ENCODE peak calls at places on chromosomes 13 and 19, in seven cellular contexts. T is GM12865, O is progenitor cell of endocrine pancreas, V is uterus, K is AG10803, H is IMR-90, L is psoas muscle. J is an unnamed sample.

GRCh38 chr13:38590230-38590629 is 96.6 kb upstream of the FREM2 start:
- DNase-seq in T (no peak), O (no peak), L (no peak), H (no peak), K (no peak), V (no peak), J (no peak)

GRCh38 chr13:112885782-112886268 is 83.2 kb upstream of the MCF2L start:
- DNase-seq in V (peak; percentile 65), L (peak; percentile 74), O (peak; percentile 63), K (peak; percentile 77), H (peak; percentile 87), T (no peak), J (peak; percentile 51)

GRCh38 chr13:25114220-25114619 is 18.3 kb downstream of the PABPC3 start:
- DNase-seq in H (peak; percentile 69), V (no peak), O (peak; percentile 73), K (peak; percentile 68), L (peak; percentile 43), T (peak; percentile 81), J (peak; percentile 76)

GRCh38 chr13:42354246-42355117 is 82.5 kb downstream of the AKAP11 start:
- DNase-seq in H (peak; percentile 48), V (no peak), L (no peak), O (no peak), T (peak; percentile 76), K (peak; percentile 25), J (peak; percentile 45)

GRCh38 chr19:46661735-46662592 is 982 bp upstream of the DACT3 start:
- DNase-seq in V (peak; percentile 88), T (peak; percentile 86), L (peak; percentile 84), O (peak; percentile 54), H (peak; percentile 90), K (peak; percentile 89), J (peak; percentile 81)

GRCh38 chr19:29042450-29042849 is 170.5 kb downstream of the UQCRFS1 start:
- DNase-seq in K (no peak), H (no peak), V (no peak), L (no peak), T (no peak), O (no peak), J (no peak)

GRCh38 chr13:97264663-97265062 is 42.5 kb downstream of the MBNL2 start:
- DNase-seq in V (no peak), T (no peak), O (no peak), H (no peak), L (no peak), K (no peak), J (no peak)

GRCh38 chr13:48165063-48165462 is 67.9 kb upstream of the ITM2B start:
- DNase-seq in L (no peak), T (no peak), K (no peak), O (no peak), H (no peak), V (no peak), J (no peak)

GRCh38 chr13:74047925-74048324 is 86.3 kb downstream of the KLF12 start:
- DNase-seq in V (no peak), L (no peak), T (no peak), K (peak; percentile 15), O (no peak), H (no peak), J (no peak)

GRCh38 chr13:52785721-52786120 is 46.1 kb upstream of the CNMD start:
- DNase-seq in K (no peak), T (no peak), V (no peak), O (no peak), L (no peak), H (no peak), J (no peak)

GRCh38 chr13:97223711-97224461 is 1.8 kb downstream of the MBNL2 start:
- DNase-seq in T (peak; percentile 37), L (no peak), V (peak; percentile 80), H (peak; percentile 96), K (peak; percentile 95), O (no peak), J (no peak)

GRCh38 chr13:30551194-30551593 is 66.5 kb upstream of the USPL1 start:
- DNase-seq in T (peak; percentile 65), L (no peak), O (no peak), K (peak; percentile 43), V (no peak), H (peak; percentile 43), J (peak; percentile 44)
- TF ChIP-seq CTCF in T (peak; percentile 47), L (peak; percentile 30), O (peak; percentile 22), K (peak; percentile 43), V (peak; percentile 30), H (peak; percentile 38), J (peak; percentile 31)

DNA sequence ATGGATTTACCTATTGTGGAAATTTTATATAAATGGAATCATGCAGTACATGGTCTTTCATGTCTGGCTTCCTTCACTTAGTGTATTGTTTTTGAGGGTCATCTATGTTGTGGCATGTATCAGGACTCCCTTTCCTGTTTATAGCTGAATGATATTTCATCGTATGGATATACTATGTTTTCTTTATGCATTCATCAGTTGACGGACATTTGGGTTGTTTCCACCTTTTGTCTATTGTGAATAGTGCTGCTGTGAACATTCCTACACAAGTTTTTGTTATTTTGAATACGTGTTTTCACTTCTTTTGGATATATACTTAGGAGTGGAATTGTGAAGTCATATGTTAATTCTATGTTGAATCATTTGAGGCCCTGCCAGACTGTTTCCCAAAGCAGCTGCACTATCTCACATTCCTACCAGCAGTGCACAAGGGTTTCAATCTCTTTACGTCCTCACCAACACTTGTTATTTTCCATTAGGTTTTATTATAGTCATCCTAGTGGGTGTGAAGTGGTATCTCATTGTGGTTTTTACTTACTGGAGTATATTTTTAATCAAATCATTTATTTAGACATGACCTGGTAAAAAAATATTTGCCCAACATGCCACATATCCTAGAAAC is 262.7 kb downstream of the DLEU7 start:
- DNase-seq in L (no peak), V (no peak), H (peak; percentile 80), K (peak; percentile 66), O (no peak), T (no peak), J (no peak)
- TF ChIP-seq CTCF in L (no peak), V (no peak), H (peak; percentile 31), K (peak; percentile 41), O (no peak), T (no peak), J (no peak)

GRCh38 chr19:45147835-45148676 is 12.7 kb downstream of the NKPD1 start:
- DNase-seq in K (no peak), T (no peak), O (no peak), L (no peak), V (no peak), H (no peak), J (no peak)
- TF ChIP-seq CTCF in K (no peak), T (no peak), O (no peak), L (no peak), V (no peak), H (no peak), J (no peak)

GRCh38 chr19:6374179-6374709 is 1.5 kb downstream of the PSPN start:
- DNase-seq in L (no peak), T (no peak), K (no peak), O (no peak), V (peak; percentile 35), H (no peak), J (no peak)

GRCh38 chr19:6374711-6375410 is 872 bp downstream of the PSPN start:
- DNase-seq in V (no peak), K (no peak), H (no peak), O (no peak), L (no peak), T (no peak), J (no peak)

GRCh38 chr19:6373813-6374108 is 1.2 kb downstream of the ALKBH7 start:
- DNase-seq in O (no peak), T (no peak), H (no peak), L (no peak), V (no peak), K (no peak), J (no peak)

GRCh38 chr19:6373096-6373812 is 660 bp downstream of the ALKBH7 start:
- DNase-seq in K (peak; percentile 97), H (peak; percentile 98), V (peak; percentile 99), O (peak; percentile 95), T (peak; percentile 99), L (peak; percentile 99), J (peak; percentile 98)

GRCh38 chr19:6372594-6373095 is at the start of gene ALKBH7:
- DNase-seq in V (peak; percentile 100), H (peak; percentile 100), L (peak; percentile 96), T (peak; percentile 100), O (peak; percentile 91), K (peak; percentile 100), J (peak; percentile 95)
- TF ChIP-seq CTCF in V (no peak), H (no peak), L (no peak), T (no peak), O (no peak), K (no peak), J (no peak)

GRCh38 chr13:33867472-33867871 is 49.5 kb downstream of the RFC3 start:
- DNase-seq in T (no peak), V (no peak), L (no peak), K (no peak), O (no peak), H (no peak), J (no peak)
- TF ChIP-seq CTCF in T (no peak), V (no peak), L (no peak), K (no peak), O (no peak), H (no peak), J (no peak)

J was measured in GM20000.